ENCODE peak calls at places on chromosomes 2 and 18, in seven cellular contexts. D, P, H, T, K, X and E are unnamed samples.

GRCh38 chr18:56575819-56576663 is 62.4 kb downstream of the TXNL1 start:
- DNase-seq in D (no peak), P (peak), H (peak), T (no peak), K (peak), X (no peak), E (no peak)

GRCh38 chr2:16745466-16745865 is 79.8 kb upstream of the CYRIA start:
- DNase-seq in D (no peak), P (no peak), H (no peak), T (no peak), K (no peak), X (peak), E (no peak)

GRCh38 chr2:242013771-242014170 is 144.2 kb downstream of the RTP5 start:
- DNase-seq in D (no peak), P (no peak), H (no peak), T (no peak), K (no peak), X (no peak), E (no peak)

GRCh38 chr18:70469916-70470315 is 181.1 kb downstream of the SOCS6 start:
- DNase-seq in D (no peak), P (peak), H (peak), T (no peak), K (no peak), X (no peak), E (no peak)

GRCh38 chr2:71548589-71549485 is 95.5 kb downstream of the DYSF start:
- DNase-seq in D (peak), P (no peak), H (peak), T (peak), K (peak), X (peak), E (peak)

GRCh38 chr2:229081411-229081810 is 189.7 kb downstream of the PID1 start:
- DNase-seq in D (no peak), P (no peak), H (no peak), T (no peak), K (no peak), X (no peak), E (no peak)

GRCh38 chr2:233165895-233166661 is 85.4 kb upstream of the ATG16L1 start:
- DNase-seq in D (peak), P (no peak), H (peak), T (no peak), K (no peak), X (no peak), E (peak)

GRCh38 chr2:111116016-111116746 is 4.5 kb upstream of the BCL2L11 start:
- DNase-seq in D (no peak), P (no peak), H (no peak), T (no peak), K (peak), X (peak), E (no peak)

GRCh38 chr2:227222292-227222691 is 57.9 kb downstream of the COL4A3 start:
- DNase-seq in D (no peak), P (no peak), H (no peak), T (no peak), K (no peak), X (no peak), E (no peak)

GRCh38 chr2:113129519-113130078 is 2.2 kb downstream of the IL1RN start:
- DNase-seq in D (no peak), P (no peak), H (no peak), T (no peak), K (no peak), X (no peak), E (peak)

GRCh38 chr18:9082763-9083510 is 19.6 kb upstream of the NDUFV2 start:
- DNase-seq in D (no peak), P (no peak), H (peak), T (no peak), K (peak), X (peak), E (peak)

GRCh38 chr2:175755169-175755568 is 246.9 kb downstream of the LNPK start:
- DNase-seq in D (no peak), P (no peak), H (no peak), T (no peak), K (no peak), X (no peak), E (no peak)

GRCh38 chr18:3692691-3693090 is 242.7 kb downstream of the TGIF1 start:
- DNase-seq in D (no peak), P (no peak), H (no peak), T (no peak), K (no peak), X (no peak), E (no peak)

GRCh38 chr2:78553866-78554647 is 471.4 kb upstream of the REG3G start:
- DNase-seq in D (no peak), P (no peak), H (no peak), T (no peak), K (no peak), X (no peak), E (no peak)

GRCh38 chr2:144578099-144578498 is 58.2 kb upstream of the ZEB2 start:
- DNase-seq in D (no peak), P (no peak), H (no peak), T (no peak), K (no peak), X (no peak), E (no peak)

GRCh38 chr2:218658671-218659257 is 659 bp downstream of the ZNF142 start:
- DNase-seq in D (no peak), P (no peak), H (peak), T (no peak), K (peak), X (peak), E (peak)

GRCh38 chr2:2843969-2844548 is 513.0 kb upstream of the MYT1L start:
- DNase-seq in D (no peak), P (no peak), H (peak), T (no peak), K (no peak), X (peak), E (no peak)

GRCh38 chr2:86625096-86625495 is 1.4 kb upstream of the RNF103 start:
- DNase-seq in D (no peak), P (no peak), H (no peak), T (no peak), K (no peak), X (no peak), E (no peak)

GRCh38 chr2:227388537-227389011 is 825 bp upstream of the SCYGR1 start:
- DNase-seq in D (no peak), P (no peak), H (no peak), T (no peak), K (no peak), X (no peak), E (no peak)

GRCh38 chr2:224646242-224646846 is 61.2 kb upstream of the CUL3 start:
- DNase-seq in D (no peak), P (no peak), H (peak), T (no peak), K (peak), X (peak), E (peak)

GRCh38 chr2:179263015-179263414 is 1.6 kb downstream of the SESTD1 start:
- DNase-seq in D (no peak), P (no peak), H (no peak), T (no peak), K (no peak), X (no peak), E (no peak)

GRCh38 chr2:225993430-225993829 is 593.9 kb downstream of the NYAP2 start:
- DNase-seq in D (no peak), P (no peak), H (no peak), T (no peak), K (no peak), X (no peak), E (no peak)

GRCh38 chr2:75031171-75031570 is 72.7 kb downstream of the POLE4 start:
- DNase-seq in D (no peak), P (no peak), H (no peak), T (no peak), K (no peak), X (no peak), E (no peak)

GRCh38 chr2:48240912-48241311 is 289.0 kb upstream of the STON1 start:
- DNase-seq in D (no peak), P (no peak), H (no peak), T (no peak), K (no peak), X (no peak), E (no peak)

GRCh38 chr2:190538201-190538600 is 3.7 kb upstream of the NEMP2 start:
- DNase-seq in D (no peak), P (no peak), H (no peak), T (no peak), K (no peak), X (no peak), E (no peak)

GRCh38 chr2:33106115-33106514 is 159.4 kb downstream of the LTBP1 start:
- DNase-seq in D (no peak), P (no peak), H (no peak), T (no peak), K (no peak), X (no peak), E (no peak)

GRCh38 chr2:9002313-9002636 is 1.2 kb downstream of the MBOAT2 start:
- DNase-seq in D (no peak), P (no peak), H (no peak), T (no peak), K (no peak), X (no peak), E (no peak)

GRCh38 chr2:37782721-37783438 is 111.4 kb upstream of the CDC42EP3 start:
- DNase-seq in D (no peak), P (peak), H (no peak), T (no peak), K (no peak), X (no peak), E (no peak)